ENCODE peak calls at places on chromosomes 13 and 19, in four cellular contexts. O is HFFc6, E is aorta, Z is mucosa of gallbladder. C is an unnamed sample.

GRCh38 chr19:12913011-12913561 is 6.0 kb downstream of the SYCE2 start:
- DNase-seq in O (no peak), E (peak), Z (peak), C (peak)

GRCh38 chr13:110457361-110457760 is 104.2 kb downstream of the RAB20 start:
- DNase-seq in O (no peak), E (no peak), Z (no peak), C (no peak)

GRCh38 chr13:33205224-33205623 is 80.3 kb downstream of the STARD13 start:
- DNase-seq in O (no peak), E (no peak), Z (no peak), C (no peak)

GRCh38 chr13:73335226-73335625 is 276.4 kb downstream of the KLF5 start:
- DNase-seq in O (peak), E (no peak), Z (no peak), C (no peak)

GRCh38 chr13:113057084-113057483 is 48.5 kb upstream of the F7 start:
- DNase-seq in O (no peak), E (peak), Z (no peak), C (no peak)

GRCh38 chr13:110506859-110507566 is 54.5 kb downstream of the RAB20 start:
- DNase-seq in O (no peak), E (peak), Z (peak), C (peak)

GRCh38 chr13:28657784-28658538 is 969 bp upstream of the POMP start:
- DNase-seq in O (peak), E (no peak), Z (no peak), C (no peak)

GRCh38 chr13:72246396-72246795 is 379.4 kb upstream of the DACH1 start:
- DNase-seq in O (no peak), E (no peak), Z (no peak), C (no peak)

GRCh38 chr19:16301999-16302694 is 22.5 kb upstream of the KLF2 start:
- DNase-seq in O (peak), E (no peak), Z (no peak), C (no peak)

C was measured in tibial artery.